ENCODE peak calls at places on chromosomes 2 and 18, in ten cellular contexts. V is heart left ventricle, T is colonic mucosa, M is endothelial cell of umbilical vein, U is A549, R is lower lobe of right lung, A is IMR-90, F is sigmoid colon, P is astrocyte of the spinal cord, S is BJ. C is an unnamed sample.

GRCh38 chr2:161250864-161251436 is 57.3 kb upstream of the PSMD14 start:
- DNase-seq in V (no peak), T (no peak), M (peak), U (peak), R (no peak), A (peak), F (no peak), P (peak), S (no peak), C (peak)

GRCh38 chr18:6781846-6782245 is 52.3 kb downstream of the ARHGAP28 start:
- DNase-seq in V (peak), T (no peak), M (peak), U (no peak), R (no peak), A (peak), F (no peak), P (peak), S (peak), C (peak)

GRCh38 chr2:127105656-127106456 is 1.1 kb downstream of the BIN1 start:
- DNase-seq in V (no peak), T (peak), M (peak), U (no peak), R (peak), A (peak), F (peak), P (peak), S (no peak), C (peak)

GRCh38 chr2:26435106-26435505 is 33.4 kb downstream of the DRC1 start:
- DNase-seq in V (no peak), T (no peak), M (no peak), U (no peak), R (no peak), A (no peak), F (no peak), P (no peak), S (no peak), C (no peak)

GRCh38 chr2:207617011-207617671 is 8.1 kb downstream of the METTL21A start:
- DNase-seq in V (no peak), T (no peak), M (peak), U (peak), R (no peak), A (peak), F (no peak), P (peak), S (peak), C (peak)

GRCh38 chr2:236550701-236551465 is 18.7 kb upstream of the ACKR3 start:
- DNase-seq in V (no peak), T (no peak), M (no peak), U (no peak), R (no peak), A (no peak), F (no peak), P (no peak), S (no peak), C (no peak)

GRCh38 chr2:191748528-191749180 is 70.7 kb downstream of the NABP1 start:
- DNase-seq in V (no peak), T (no peak), M (no peak), U (no peak), R (no peak), A (peak), F (no peak), P (no peak), S (no peak), C (no peak)

GRCh38 chr2:46859482-46859881 is 56.1 kb downstream of the MCFD2 start:
- DNase-seq in V (no peak), T (no peak), M (no peak), U (no peak), R (no peak), A (no peak), F (no peak), P (no peak), S (no peak), C (no peak)

GRCh38 chr18:62460851-62461300 is 61.9 kb upstream of the ZCCHC2 start:
- DNase-seq in V (no peak), T (no peak), M (no peak), U (peak), R (peak), A (no peak), F (no peak), P (no peak), S (no peak), C (peak)

GRCh38 chr2:191657977-191658376 is 20.0 kb upstream of the NABP1 start:
- DNase-seq in V (no peak), T (no peak), M (peak), U (no peak), R (no peak), A (peak), F (no peak), P (peak), S (peak), C (peak)

GRCh38 chr2:38092196-38092902 is 16.4 kb upstream of the CYP1B1 start:
- DNase-seq in V (peak), T (no peak), M (no peak), U (peak), R (no peak), A (peak), F (peak), P (peak), S (no peak), C (no peak)

GRCh38 chr2:64638502-64639120 is 15.1 kb downstream of the SERTAD2 start:
- DNase-seq in V (no peak), T (no peak), M (no peak), U (no peak), R (no peak), A (no peak), F (no peak), P (no peak), S (no peak), C (no peak)

GRCh38 chr2:240299710-240300068 is 135.8 kb upstream of the GPC1 start:
- DNase-seq in V (no peak), T (no peak), M (no peak), U (no peak), R (no peak), A (no peak), F (no peak), P (peak), S (no peak), C (no peak)

GRCh38 chr18:55999641-56000040 is 411.6 kb upstream of the TCF4 start:
- DNase-seq in V (peak), T (no peak), M (no peak), U (no peak), R (no peak), A (no peak), F (no peak), P (no peak), S (no peak), C (peak)

GRCh38 chr2:62196278-62196901 is 475 bp downstream of the B3GNT2 start:
- DNase-seq in V (peak), T (peak), M (no peak), U (peak), R (peak), A (no peak), F (peak), P (no peak), S (no peak), C (no peak)

GRCh38 chr2:157254041-157254440 is 3.5 kb upstream of the GALNT5 start:
- DNase-seq in V (no peak), T (no peak), M (no peak), U (no peak), R (no peak), A (peak), F (no peak), P (no peak), S (no peak), C (peak)

GRCh38 chr2:168639501-168639900 is 162.9 kb upstream of the NOSTRIN start:
- DNase-seq in V (peak), T (peak), M (no peak), U (peak), R (no peak), A (peak), F (peak), P (peak), S (peak), C (peak)

GRCh38 chr2:204454672-204455380 is 90.4 kb upstream of the PARD3B start:
- DNase-seq in V (no peak), T (no peak), M (no peak), U (no peak), R (no peak), A (no peak), F (no peak), P (no peak), S (no peak), C (no peak)

GRCh38 chr18:7878265-7879173 is 311.4 kb downstream of the PTPRM start:
- DNase-seq in V (no peak), T (no peak), M (peak), U (peak), R (no peak), A (no peak), F (no peak), P (no peak), S (no peak), C (no peak)

GRCh38 chr2:29104589-29105164 is 10.5 kb upstream of the CLIP4 start:
- DNase-seq in V (no peak), T (no peak), M (no peak), U (no peak), R (no peak), A (no peak), F (no peak), P (no peak), S (no peak), C (no peak)

GRCh38 chr2:195531754-195532153 is 125.3 kb upstream of the SLC39A10 start:
- DNase-seq in V (no peak), T (no peak), M (no peak), U (no peak), R (no peak), A (peak), F (no peak), P (peak), S (no peak), C (no peak)

GRCh38 chr2:25197336-25198208 is 29.2 kb upstream of the POMC start:
- DNase-seq in V (no peak), T (no peak), M (no peak), U (no peak), R (no peak), A (peak), F (no peak), P (peak), S (no peak), C (no peak)

DNA sequence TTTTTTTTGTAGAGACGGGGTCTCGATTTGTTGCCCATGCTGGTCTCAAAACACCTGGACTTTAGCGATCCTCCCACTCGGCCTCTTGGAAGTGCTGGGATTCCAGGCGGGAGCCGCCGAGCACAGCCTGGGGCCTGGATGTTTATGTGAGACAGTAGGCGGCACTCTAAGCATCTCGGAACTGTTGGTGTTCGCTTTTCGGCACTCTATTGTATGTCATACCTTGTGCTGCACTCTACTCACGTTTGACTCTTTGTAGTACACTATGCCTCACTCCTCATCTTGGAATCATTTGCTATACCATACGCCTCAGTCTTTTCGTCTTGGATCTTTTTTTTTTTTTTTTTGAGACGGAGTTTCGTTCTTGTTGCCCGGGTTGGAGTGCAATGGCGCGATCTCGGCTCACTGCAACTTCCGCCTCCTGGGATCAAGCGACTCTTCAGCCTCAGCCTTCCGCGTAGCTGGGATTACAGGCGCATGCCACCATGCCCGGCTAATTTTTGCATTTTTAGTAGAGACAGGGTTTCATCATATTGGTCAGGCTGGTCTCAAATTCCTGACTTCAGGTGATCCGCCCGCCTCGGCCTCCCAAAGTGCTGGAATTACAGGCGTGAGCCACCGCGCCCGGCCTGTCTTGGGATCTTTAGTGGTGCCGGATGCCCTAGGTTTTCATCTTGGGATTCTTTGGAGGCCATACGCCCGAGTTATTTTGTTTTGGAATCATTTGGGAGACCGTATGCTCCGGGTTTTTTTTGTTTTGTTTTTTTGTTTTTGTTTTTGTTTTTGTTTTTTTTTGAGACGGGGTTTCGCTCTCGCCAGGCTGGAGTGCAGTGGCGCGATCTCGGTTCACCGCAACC is 24.2 kb upstream of the ZDBF2 start:
- DNase-seq in V (no peak), T (peak), M (peak), U (peak), R (no peak), A (peak), F (no peak), P (no peak), S (no peak), C (no peak)
- H3K4me3 ChIP-seq in V (peak), T (peak), M (peak), U (peak), R (peak), A (peak), F (no peak), P (peak), S (peak), C (peak)

GRCh38 chr2:166895243-166895642 is 7.0 kb downstream of the XIRP2 start:
- DNase-seq in V (no peak), T (no peak), M (no peak), U (no peak), R (no peak), A (no peak), F (no peak), P (no peak), S (no peak), C (no peak)

GRCh38 chr2:166899676-166900075 is 11.4 kb downstream of the XIRP2 start:
- DNase-seq in V (no peak), T (no peak), M (no peak), U (no peak), R (no peak), A (no peak), F (no peak), P (no peak), S (no peak), C (no peak)

GRCh38 chr2:166897666-166898065 is 9.4 kb downstream of the XIRP2 start:
- DNase-seq in V (no peak), T (no peak), M (no peak), U (no peak), R (no peak), A (no peak), F (no peak), P (no peak), S (no peak), C (no peak)

DNA sequence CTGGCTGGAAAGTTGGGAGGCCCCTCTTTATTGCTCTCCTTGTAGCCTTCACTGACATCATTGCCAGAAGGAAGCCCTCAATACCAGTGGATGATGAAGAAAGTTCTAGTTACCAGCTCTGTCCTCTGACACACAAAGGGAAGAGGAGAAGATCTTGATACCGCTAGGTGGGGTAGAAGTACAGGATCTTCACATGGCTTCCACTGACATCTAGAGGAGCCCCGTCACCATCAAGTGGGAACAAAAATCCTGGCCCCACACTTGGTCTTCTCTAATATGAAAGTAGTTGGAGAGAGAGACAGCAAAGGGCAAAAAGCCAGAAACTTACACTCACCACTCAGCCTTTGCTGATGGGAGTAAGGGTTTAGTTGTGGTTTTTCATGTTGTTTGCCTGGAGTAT is 12.4 kb downstream of the XIRP2 start:
- DNase-seq in V (no peak), T (no peak), M (no peak), U (peak), R (no peak), A (peak), F (no peak), P (peak), S (no peak), C (no peak)
- TF ChIP-seq CTCF in V (no peak), T (no peak), M (no peak), U (no peak), R (no peak), A (peak), F (no peak), P (peak), S (peak), C (no peak)

DNA sequence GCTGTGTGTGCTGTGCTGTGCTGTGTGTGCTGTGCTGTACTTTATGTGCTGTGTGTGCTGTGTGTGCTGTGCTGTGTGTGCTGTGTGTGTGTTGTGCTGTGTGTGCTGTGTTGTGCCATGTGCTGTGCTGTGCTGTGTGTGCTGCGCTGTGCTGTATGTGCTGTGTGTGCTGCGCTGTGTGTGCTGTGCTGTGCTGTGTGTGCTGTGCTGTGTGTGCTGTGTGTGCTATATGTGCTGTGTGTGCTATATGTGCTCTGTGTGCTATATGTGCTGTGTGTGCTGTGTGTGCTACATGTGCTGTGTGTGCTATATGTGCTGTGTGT is 30.6 kb upstream of the MAL start:
- DNase-seq in V (no peak), T (no peak), M (no peak), U (no peak), R (no peak), A (no peak), F (no peak), P (no peak), S (no peak), C (no peak)
- H3K4me3 ChIP-seq in V (no peak), T (no peak), M (no peak), U (no peak), R (no peak), A (no peak), F (no peak), P (no peak), S (no peak), C (no peak)

DNA sequence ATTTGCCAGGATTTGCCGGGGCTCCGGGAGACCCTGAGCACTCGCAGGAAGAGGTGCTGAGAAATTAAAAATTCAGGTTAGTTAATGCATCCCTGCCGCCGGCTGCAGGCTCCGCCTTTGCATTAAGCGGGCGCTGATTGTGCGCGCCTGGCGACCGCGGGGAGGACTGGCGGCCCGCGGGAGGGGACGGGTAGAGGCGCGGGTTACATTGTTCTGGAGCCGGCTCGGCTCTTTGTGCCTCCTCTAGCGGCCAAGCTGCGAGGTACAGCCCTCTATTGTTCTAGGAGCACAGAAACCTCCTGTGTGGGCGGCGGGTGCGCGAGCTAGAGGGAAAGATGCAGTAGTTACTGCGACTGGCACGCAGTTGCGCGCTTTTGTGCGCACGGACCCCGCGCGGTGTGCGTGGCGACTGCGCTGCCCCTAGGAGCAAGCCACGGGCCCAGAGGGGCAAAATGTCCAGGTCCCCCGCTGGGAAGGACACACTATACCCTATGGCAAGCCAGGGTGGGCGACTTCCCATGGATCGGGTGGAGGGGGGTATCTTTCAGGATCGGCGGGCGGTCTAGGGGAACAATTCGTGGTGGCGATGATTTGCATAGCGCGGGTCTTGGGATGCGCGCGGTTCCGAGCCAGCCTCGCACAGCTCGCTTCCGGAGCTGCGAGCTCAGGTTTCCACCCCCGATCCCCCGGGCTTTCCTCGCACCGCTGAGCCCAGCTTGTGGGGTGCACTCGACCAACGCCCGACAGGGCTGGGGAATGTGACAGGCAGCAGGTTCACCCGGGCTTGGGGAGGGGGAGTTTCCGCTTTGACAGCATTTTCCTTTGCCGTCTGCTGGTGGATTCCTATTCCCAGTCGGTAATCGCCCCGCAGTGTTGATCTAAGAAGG is 2.9 kb downstream of the ONECUT2 start:
- DNase-seq in V (no peak), T (peak), M (peak), U (peak), R (no peak), A (peak), F (no peak), P (no peak), S (no peak), C (peak)
- TF ChIP-seq CTCF in V (peak), T (peak), M (peak), U (peak), R (peak), A (peak), F (no peak), P (peak), S (peak), C (peak)

DNA sequence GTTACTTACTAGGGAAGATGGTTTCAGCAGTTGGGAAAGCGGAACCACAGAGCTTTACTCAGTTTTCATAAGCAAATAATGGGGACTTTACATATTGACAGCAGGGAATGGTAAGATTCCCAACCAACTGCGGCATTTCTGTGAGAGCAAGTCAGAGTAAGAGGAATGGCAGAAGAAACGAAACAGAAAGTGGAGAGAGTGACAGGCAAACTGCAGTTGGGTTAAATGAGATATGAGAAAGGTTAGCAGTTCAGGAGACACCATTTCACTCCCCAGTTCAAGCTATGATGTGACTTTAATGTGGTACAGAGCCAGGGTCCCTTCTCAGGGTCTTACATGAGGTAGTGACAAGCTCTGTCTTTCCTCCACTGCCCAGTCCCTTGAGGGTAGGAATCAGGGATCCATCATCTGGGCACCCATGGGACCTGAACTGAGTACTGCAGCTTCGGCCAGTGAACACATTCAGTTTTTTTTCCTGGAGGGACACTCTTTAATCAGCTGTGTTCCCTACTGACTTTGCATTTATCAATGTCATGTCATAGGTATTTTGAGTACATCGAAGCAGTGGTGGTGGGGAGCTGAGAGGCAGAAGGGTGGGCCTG is 33.0 kb upstream of the GREB1 start:
- DNase-seq in V (no peak), T (no peak), M (no peak), U (no peak), R (no peak), A (no peak), F (no peak), P (no peak), S (no peak), C (no peak)
- H3K4me3 ChIP-seq in V (no peak), T (no peak), M (no peak), U (no peak), R (no peak), A (no peak), F (no peak), P (no peak), S (no peak), C (no peak)

C was measured in foreskin fibroblast.